ENCODE peak calls at places on chromosomes 16 and 17, in four cellular contexts. M, X, C and U are unnamed samples.

GRCh38 chr17:65208753-65209152 is 71.6 kb downstream of the RGS9 start:
- DNase-seq in X (no peak), M (peak), C (no peak), U (no peak)

GRCh38 chr16:47196457-47196856 is 52.7 kb upstream of the NETO2 start:
- DNase-seq in X (no peak), C (no peak), M (no peak), U (no peak)

GRCh38 chr16:66293932-66294331 is 72.6 kb upstream of the CDH5 start:
- DNase-seq in M (no peak), X (no peak), C (no peak), U (no peak)

GRCh38 chr17:31627960-31628359 is 231.1 kb downstream of the COPRS start:
- DNase-seq in X (no peak), M (no peak), C (peak), U (no peak)

GRCh38 chr17:47685556-47686275 is 8.2 kb upstream of the TBKBP1 start:
- DNase-seq in C (no peak), X (no peak), M (no peak), U (no peak)

GRCh38 chr17:82598256-82599011 is 49.8 kb downstream of the WDR45B start:
- DNase-seq in M (no peak), X (no peak), C (no peak), U (no peak)

GRCh38 chr16:78134944-78135619 is 35.6 kb downstream of the WWOX start:
- DNase-seq in X (no peak), C (no peak), M (no peak), U (no peak)

GRCh38 chr16:66408181-66409048 is 18.7 kb upstream of the BEAN1 start:
- DNase-seq in X (no peak), C (peak), M (no peak), U (no peak)

GRCh38 chr17:65220732-65221131 is 83.6 kb downstream of the RGS9 start:
- DNase-seq in X (no peak), M (no peak), C (no peak), U (no peak)

GRCh38 chr17:75487351-75488070 is 27.8 kb downstream of the CASKIN2 start:
- DNase-seq in M (no peak), C (no peak), X (no peak), U (peak)

GRCh38 chr16:50360033-50360778 is 8.6 kb downstream of the BRD7 start:
- DNase-seq in X (no peak), C (peak), M (no peak), U (no peak)

GRCh38 chr17:39730095-39730921 is at the start of gene MIEN1:
- DNase-seq in M (peak), X (peak), C (peak), U (peak)

GRCh38 chr16:29029168-29029994 is 44.5 kb downstream of the LAT start:
- DNase-seq in C (peak), M (peak), X (peak), U (peak)

GRCh38 chr16:49116873-49117272 is 164.8 kb downstream of the CBLN1 start:
- DNase-seq in M (no peak), C (no peak), X (no peak), U (no peak)

GRCh38 chr17:31787857-31788570 is 71.0 kb downstream of the COPRS start:
- DNase-seq in C (peak), M (no peak), X (no peak), U (no peak)

GRCh38 chr16:24996731-24997130 is 18.4 kb downstream of the ARHGAP17 start:
- DNase-seq in X (no peak), C (no peak), M (no peak), U (no peak)

GRCh38 chr17:31915456-31916100 is 14.1 kb upstream of the UTP6 start:
- DNase-seq in C (no peak), X (no peak), M (no peak), U (no peak)

GRCh38 chr16:49120631-49121030 is 161.0 kb downstream of the CBLN1 start:
- DNase-seq in M (no peak), X (no peak), C (no peak), U (no peak)

GRCh38 chr16:21088646-21089538 is 61.8 kb downstream of the DNAH3 start:
- DNase-seq in M (no peak), X (no peak), C (peak), U (no peak)

GRCh38 chr17:5785867-5786509 is 201.7 kb upstream of the NLRP1 start:
- DNase-seq in M (no peak), X (no peak), C (no peak), U (peak)

GRCh38 chr17:73720187-73720834 is 76.1 kb upstream of the SDK2 start:
- DNase-seq in C (no peak), M (no peak), X (no peak), U (peak)

GRCh38 chr16:57999366-57999970 is 1.0 kb downstream of the ZNF319 start:
- DNase-seq in M (peak), X (no peak), C (no peak), U (peak)

GRCh38 chr16:29925805-29926674 is at the start of gene KCTD13:
- DNase-seq in X (peak), M (peak), C (no peak), U (peak)

GRCh38 chr16:75279277-75279676 is 27.9 kb upstream of the BCAR1 start:
- DNase-seq in M (no peak), C (no peak), X (no peak), U (no peak)

GRCh38 chr16:81181013-81181720 is 57.3 kb upstream of the BCO1 start:
- DNase-seq in X (peak), C (peak), M (peak), U (no peak)

GRCh38 chr17:72616457-72616856 is 476.0 kb downstream of the SLC39A11 start:
- DNase-seq in C (no peak), X (no peak), M (peak), U (no peak)

GRCh38 chr17:72619976-72620650 is 472.4 kb downstream of the SLC39A11 start:
- DNase-seq in M (no peak), C (no peak), X (no peak), U (no peak)

GRCh38 chr17:72617557-72617956 is 474.9 kb downstream of the SLC39A11 start:
- DNase-seq in M (no peak), X (no peak), C (no peak), U (no peak)

GRCh38 chr17:72615627-72615991 is 476.9 kb downstream of the SLC39A11 start:
- DNase-seq in M (no peak), X (no peak), C (no peak), U (no peak)

DNA sequence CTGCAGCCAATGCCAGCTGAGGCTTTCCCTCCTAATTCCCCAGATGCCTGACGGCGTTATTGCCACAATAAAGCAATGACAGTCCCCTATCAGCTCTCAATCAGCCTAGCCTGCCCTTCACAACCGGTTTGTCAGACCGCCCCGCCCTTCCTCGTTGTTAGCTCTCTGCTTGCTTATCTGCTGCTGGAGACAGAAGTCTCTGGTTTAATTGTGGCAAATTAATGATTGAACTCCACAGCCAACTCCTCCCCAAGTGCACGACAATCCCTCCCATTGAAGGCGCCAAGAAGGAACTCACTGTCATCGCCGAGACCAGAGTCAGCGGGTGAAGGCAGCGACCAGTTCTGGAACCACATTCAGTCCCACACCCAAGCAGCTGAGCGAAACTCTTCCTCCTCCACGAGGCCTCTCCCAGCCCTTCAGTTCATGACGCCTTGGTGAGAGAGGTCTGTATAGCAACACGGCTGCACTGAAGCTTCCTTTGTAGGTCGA is 474.4 kb downstream of the SLC39A11 start:
- DNase-seq in M (peak), C (no peak), X (no peak), U (peak)
- H3K4me3 ChIP-seq in M (no peak), C (no peak), X (no peak), U (no peak)

DNA sequence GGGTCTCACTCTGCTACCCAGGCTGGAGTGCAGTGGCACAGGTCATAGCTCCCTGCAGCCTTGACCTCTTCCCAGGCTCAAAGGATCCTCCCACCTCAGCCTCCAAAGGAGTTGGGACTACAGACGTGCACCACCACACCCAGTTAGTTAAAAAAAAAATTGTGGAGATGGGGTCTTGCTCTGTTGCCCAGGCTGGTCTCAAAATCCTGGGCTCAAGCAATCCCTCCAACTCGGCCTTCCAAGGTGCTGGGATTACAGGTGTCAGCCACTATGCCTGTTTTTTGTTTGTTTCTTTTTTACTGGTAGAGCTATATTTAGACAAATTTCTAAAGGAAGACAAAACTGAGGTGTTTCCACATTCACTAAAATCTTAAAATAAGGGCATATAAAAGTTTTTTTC is 1.7 kb downstream of the CMTR2 start:
- DNase-seq in M (no peak), C (no peak), X (no peak), U (no peak)
- H3K4me3 ChIP-seq in M (peak), C (no peak), X (no peak), U (no peak)

GRCh38 chr16:3456374-3456773 is 12.9 kb downstream of the NAA60 start:
- DNase-seq in M (no peak), C (no peak), X (no peak), U (no peak)
- H3K4me3 ChIP-seq in M (no peak), C (no peak), X (no peak), U (no peak)

GRCh38 chr17:7019406-7019805 is 3.4 kb upstream of the BCL6B start:
- DNase-seq in M (no peak), C (no peak), X (no peak), U (no peak)

GRCh38 chr17:7017827-7018200 is 5.0 kb upstream of the BCL6B start:
- DNase-seq in C (no peak), M (no peak), X (no peak), U (no peak)

GRCh38 chr17:7020894-7021664 is 1.8 kb upstream of the BCL6B start:
- DNase-seq in C (no peak), M (no peak), X (no peak), U (no peak)

GRCh38 chr17:7018331-7018964 is 4.4 kb upstream of the BCL6B start:
- DNase-seq in M (no peak), C (no peak), X (no peak), U (no peak)

DNA sequence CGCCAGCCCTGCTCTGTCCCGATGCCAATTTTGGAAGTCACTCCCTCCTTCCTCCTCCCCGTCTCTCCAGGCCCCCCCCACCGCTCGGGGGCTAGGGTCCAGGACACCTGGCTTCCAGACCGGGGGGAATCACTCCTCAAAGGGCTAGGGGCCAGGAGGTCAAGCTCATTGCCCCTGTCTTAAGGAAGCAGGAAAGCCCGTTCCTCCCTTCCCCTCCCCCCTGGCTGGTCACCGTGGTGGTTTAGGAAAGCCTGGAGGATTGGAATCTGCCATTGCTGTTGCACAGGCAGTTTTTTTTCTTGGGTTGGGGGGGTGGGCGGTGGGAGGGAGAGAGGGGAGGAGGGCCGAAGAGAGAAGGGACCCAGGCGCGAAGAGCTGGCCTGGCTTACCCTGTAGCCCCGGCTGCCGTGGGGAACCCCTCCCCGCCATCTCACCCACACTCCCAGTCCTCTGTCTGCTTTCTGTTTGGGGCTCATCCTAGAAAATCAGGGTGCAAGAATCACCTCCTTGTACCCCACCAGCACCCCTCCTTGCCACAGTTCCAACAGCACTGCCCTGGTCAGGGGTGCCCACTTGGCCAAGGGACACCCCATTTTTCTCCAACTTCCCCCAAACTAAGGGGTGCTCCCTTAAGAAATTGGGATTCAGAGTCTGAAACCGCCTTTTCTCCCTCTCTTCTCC is 2.9 kb upstream of the BCL6B start:
- DNase-seq in C (no peak), M (peak), X (peak), U (no peak)
- H3K4me3 ChIP-seq in C (peak), M (peak), X (peak), U (no peak)

GRCh38 chr17:72193395-72194106 is 72.7 kb downstream of the SOX9 start:
- DNase-seq in M (no peak), C (no peak), X (no peak), U (no peak)

GRCh38 chr17:72191356-72191755 is 70.5 kb downstream of the SOX9 start:
- DNase-seq in M (no peak), C (no peak), X (no peak), U (no peak)

GRCh38 chr17:72189781-72190593 is 69.2 kb downstream of the SOX9 start:
- DNase-seq in M (no peak), X (no peak), C (no peak), U (no peak)

GRCh38 chr17:72192409-72193192 is 71.8 kb downstream of the SOX9 start:
- DNase-seq in X (no peak), C (no peak), M (no peak), U (no peak)

GRCh38 chr17:72191901-72192300 is 71.1 kb downstream of the SOX9 start:
- DNase-seq in M (no peak), X (no peak), C (no peak), U (no peak)
- H3K4me3 ChIP-seq in M (no peak), X (no peak), C (no peak), U (no peak)